ENCODE peak calls at places on chromosome 13, in eight cellular contexts. R is mucosa of gallbladder; D is GM13977; L is choroid plexus epithelial cell; P is activated CD4-positive, CD25-positive, alpha-beta regulatory T cell treated with anti-CD3 and anti-CD28 coated beads, Interleukin-2, amount 50 U/mL, for 72 hours; A is activated T-helper 1 cell treated with anti-CD3 and anti-CD28 coated beads, Interleukin-12 subunit alpha, Interleukin-12 subunit beta, Interleukin-2, Interleukin-4 antibody, amounts not matched to agents 30 ng/mL and 10 ng/mL and 1 ng/mL, durations not matched to agents 14 hours and 24 hours and 36 hours; Q is ELF-1; C is fibroblast of mammary gland. M is an unnamed sample.

GRCh38 chr13:82681535-82681934 is 1200.7 kb downstream of the SLITRK1 start:
- DNase-seq in R (no peak), D (no peak), L (peak), P (no peak), A (no peak), Q (peak), C (no peak), M (no peak)

GRCh38 chr13:114162533-114162922 is 16.5 kb upstream of the CFAP97D2 start:
- DNase-seq in R (no peak), D (no peak), L (no peak), P (no peak), A (no peak), Q (no peak), C (no peak), M (no peak)

GRCh38 chr13:113833111-113833830 is 30.6 kb downstream of the GAS6 start:
- DNase-seq in R (no peak), D (no peak), L (no peak), P (no peak), A (no peak), Q (no peak), C (no peak), M (no peak)

GRCh38 chr13:41696163-41697003 is 239.0 kb downstream of the RGCC start:
- DNase-seq in R (peak), D (no peak), L (peak), P (no peak), A (no peak), Q (no peak), C (peak), M (peak)

GRCh38 chr13:48950507-48950886 is 25.2 kb upstream of the FNDC3A start:
- DNase-seq in R (no peak), D (no peak), L (peak), P (no peak), A (no peak), Q (no peak), C (peak), M (peak)

GRCh38 chr13:109436841-109437240 is 349.5 kb downstream of the IRS2 start:
- DNase-seq in R (no peak), D (no peak), L (no peak), P (no peak), A (no peak), Q (no peak), C (no peak), M (no peak)

GRCh38 chr13:21074601-21075302 is 13.4 kb upstream of the LATS2 start:
- DNase-seq in R (no peak), D (peak), L (no peak), P (no peak), A (peak), Q (no peak), C (peak), M (no peak)

GRCh38 chr13:98483636-98484288 is 93.1 kb downstream of the STK24 start:
- DNase-seq in R (no peak), D (no peak), L (peak), P (no peak), A (no peak), Q (no peak), C (peak), M (no peak)

GRCh38 chr13:110238795-110239194 is 68.2 kb downstream of the COL4A1 start:
- DNase-seq in R (no peak), D (no peak), L (peak), P (no peak), A (no peak), Q (no peak), C (peak), M (no peak)

GRCh38 chr13:87147076-87147475 is 524.1 kb upstream of the SLITRK5 start:
- DNase-seq in R (no peak), D (no peak), L (peak), P (no peak), A (no peak), Q (no peak), C (peak), M (peak)

GRCh38 chr13:34257980-34258379 is 440.0 kb downstream of the RFC3 start:
- DNase-seq in R (no peak), D (no peak), L (no peak), P (no peak), A (no peak), Q (no peak), C (no peak), M (no peak)

GRCh38 chr13:31050486-31051400 is 111.0 kb downstream of the HSPH1 start:
- DNase-seq in R (no peak), D (no peak), L (peak), P (no peak), A (no peak), Q (no peak), C (peak), M (no peak)

GRCh38 chr13:50015750-50016149 is 506 bp downstream of the KCNRG start:
- DNase-seq in R (no peak), D (no peak), L (no peak), P (no peak), A (no peak), Q (peak), C (no peak), M (no peak)

GRCh38 chr13:27270594-27271520 is at the start of gene RASL11A:
- DNase-seq in R (peak), D (peak), L (peak), P (peak), A (peak), Q (peak), C (peak), M (peak)

GRCh38 chr13:105202384-105202783 is 1333.1 kb downstream of the EFNB2 start:
- DNase-seq in R (no peak), D (no peak), L (peak), P (no peak), A (no peak), Q (peak), C (peak), M (peak)

GRCh38 chr13:30744056-30744684 is 8.8 kb downstream of the ALOX5AP start:
- DNase-seq in R (peak), D (peak), L (peak), P (peak), A (peak), Q (no peak), C (peak), M (peak)

GRCh38 chr13:99288069-99288468 is 19.1 kb downstream of the GPR183 start:
- DNase-seq in R (no peak), D (peak), L (no peak), P (no peak), A (no peak), Q (no peak), C (no peak), M (peak)

GRCh38 chr13:50713849-50714248 is 129.6 kb downstream of the DLEU7 start:
- DNase-seq in R (no peak), D (no peak), L (peak), P (no peak), A (peak), Q (no peak), C (peak), M (peak)

GRCh38 chr13:114106526-114106925 is 25.9 kb downstream of the RASA3 start:
- DNase-seq in R (no peak), D (no peak), L (no peak), P (no peak), A (no peak), Q (no peak), C (no peak), M (no peak)

GRCh38 chr13:113122571-113123225 is at the start of gene F10:
- DNase-seq in R (peak), D (no peak), L (peak), P (peak), A (no peak), Q (peak), C (peak), M (peak)

GRCh38 chr13:59601993-59602392 is 561.7 kb downstream of the DIAPH3 start:
- DNase-seq in R (no peak), D (no peak), L (peak), P (no peak), A (no peak), Q (no peak), C (no peak), M (no peak)

GRCh38 chr13:76397413-76397812 is 488.8 kb downstream of the KCTD12 start:
- DNase-seq in R (no peak), D (no peak), L (no peak), P (no peak), A (no peak), Q (no peak), C (no peak), M (no peak)

GRCh38 chr13:46571189-46571901 is 18.4 kb downstream of the LRCH1 start:
- DNase-seq in R (no peak), D (peak), L (peak), P (no peak), A (no peak), Q (no peak), C (peak), M (peak)

GRCh38 chr13:109700176-109700575 is 86.2 kb downstream of the IRS2 start:
- DNase-seq in R (peak), D (no peak), L (peak), P (no peak), A (no peak), Q (peak), C (peak), M (peak)

GRCh38 chr13:93959796-93960533 is 519.5 kb downstream of the DCT start:
- DNase-seq in R (no peak), D (no peak), L (peak), P (no peak), A (no peak), Q (no peak), C (peak), M (no peak)

GRCh38 chr13:38979891-38980627 is 10.6 kb downstream of the STOML3 start:
- DNase-seq in R (peak), D (no peak), L (peak), P (no peak), A (no peak), Q (peak), C (peak), M (no peak)

GRCh38 chr13:110605132-110605531 is 10.2 kb upstream of the NAXD start:
- DNase-seq in R (no peak), D (no peak), L (no peak), P (no peak), A (no peak), Q (no peak), C (no peak), M (no peak)

GRCh38 chr13:111045170-111045569 is 69.9 kb upstream of the ARHGEF7 start:
- DNase-seq in R (no peak), D (no peak), L (no peak), P (no peak), A (no peak), Q (no peak), C (no peak), M (no peak)

GRCh38 chr13:24741016-24741662 is 22.8 kb upstream of the RNF17 start:
- DNase-seq in R (no peak), D (no peak), L (peak), P (no peak), A (no peak), Q (peak), C (no peak), M (no peak)

GRCh38 chr13:101425623-101426022 is 9.3 kb upstream of the NALCN start:
- DNase-seq in R (no peak), D (no peak), L (no peak), P (no peak), A (no peak), Q (no peak), C (no peak), M (no peak)

GRCh38 chr13:19069684-19070397 is 111.8 kb downstream of the TUBA3C start:
- DNase-seq in R (no peak), D (no peak), L (no peak), P (no peak), A (no peak), Q (no peak), C (no peak), M (no peak)

GRCh38 chr13:114152285-114152645 is 19.8 kb upstream of the RASA3 start:
- DNase-seq in R (no peak), D (no peak), L (no peak), P (no peak), A (no peak), Q (no peak), C (no peak), M (no peak)

GRCh38 chr13:108702171-108702570 is 72.8 kb downstream of the MYO16 start:
- DNase-seq in R (no peak), D (no peak), L (no peak), P (no peak), A (no peak), Q (no peak), C (no peak), M (no peak)

GRCh38 chr13:25231537-25231936 is 55.8 kb downstream of the MTMR6 start:
- DNase-seq in R (no peak), D (no peak), L (no peak), P (no peak), A (no peak), Q (no peak), C (no peak), M (no peak)

GRCh38 chr13:73987618-73988017 is 146.6 kb downstream of the KLF12 start:
- DNase-seq in R (no peak), D (no peak), L (no peak), P (no peak), A (no peak), Q (no peak), C (no peak), M (no peak)

GRCh38 chr13:78680611-78681010 is 21.7 kb upstream of the OBI1 start:
- DNase-seq in R (no peak), D (no peak), L (no peak), P (no peak), A (no peak), Q (no peak), C (no peak), M (no peak)

GRCh38 chr13:64740493-64740892 is 2489.6 kb downstream of the PCDH9 start:
- DNase-seq in R (no peak), D (no peak), L (no peak), P (no peak), A (no peak), Q (no peak), C (no peak), M (no peak)

M was measured in astrocyte of the hippocampus.